ENCODE peak calls at places on chromosomes 13 and 19, in five cellular contexts. One of them, this sample, is unnamed.

GRCh38 chr13:75637101-75637774 is 1.1 kb downstream of the LMO7 start:
- DNase-seq in PC-3: no peak
- DNase-seq in foreskin fibroblast: peak
- DNase-seq in coronary artery: no peak
- DNase-seq in RWPE2: no peak
- DNase-seq in this sample: peak

GRCh38 chr19:18429717-18430416 is 8.1 kb downstream of the ISYNA1 start:
- DNase-seq in foreskin fibroblast: no peak
- DNase-seq in coronary artery: no peak
- DNase-seq in PC-3: no peak
- DNase-seq in RWPE2: no peak
- DNase-seq in this sample: no peak

GRCh38 chr13:28324181-28324789 is 170.6 kb downstream of the FLT1 start:
- DNase-seq in foreskin fibroblast: peak
- DNase-seq in RWPE2: no peak
- DNase-seq in PC-3: peak
- DNase-seq in coronary artery: no peak
- DNase-seq in this sample: peak

GRCh38 chr13:40271931-40272775 is 394.3 kb downstream of the FOXO1 start:
- DNase-seq in coronary artery: peak
- DNase-seq in RWPE2: no peak
- DNase-seq in PC-3: peak
- DNase-seq in foreskin fibroblast: peak
- DNase-seq in this sample: no peak

GRCh38 chr13:111940892-111941291 is 126.1 kb upstream of the SOX1 start:
- DNase-seq in PC-3: no peak
- DNase-seq in RWPE2: no peak
- DNase-seq in coronary artery: no peak
- DNase-seq in foreskin fibroblast: no peak
- DNase-seq in this sample: no peak

GRCh38 chr13:113106053-113106452 is 462 bp downstream of the F7 start:
- DNase-seq in RWPE2: no peak
- DNase-seq in coronary artery: no peak
- DNase-seq in foreskin fibroblast: no peak
- DNase-seq in PC-3: no peak
- DNase-seq in this sample: no peak

GRCh38 chr13:30676672-30677071 is 58.7 kb upstream of the ALOX5AP start:
- DNase-seq in coronary artery: no peak
- DNase-seq in PC-3: peak
- DNase-seq in RWPE2: no peak
- DNase-seq in foreskin fibroblast: peak
- DNase-seq in this sample: no peak

GRCh38 chr19:33868076-33868735 is 71.5 kb downstream of the KCTD15 start:
- DNase-seq in coronary artery: no peak
- DNase-seq in RWPE2: no peak
- DNase-seq in PC-3: no peak
- DNase-seq in foreskin fibroblast: peak
- DNase-seq in this sample: no peak

GRCh38 chr13:88592105-88592504 is 920.9 kb downstream of the SLITRK5 start:
- DNase-seq in RWPE2: no peak
- DNase-seq in coronary artery: no peak
- DNase-seq in PC-3: no peak
- DNase-seq in foreskin fibroblast: no peak
- DNase-seq in this sample: no peak

GRCh38 chr19:43524922-43525835 is 1.8 kb downstream of the ETHE1 start:
- DNase-seq in RWPE2: peak
- DNase-seq in PC-3: peak
- DNase-seq in coronary artery: peak
- DNase-seq in foreskin fibroblast: peak
- DNase-seq in this sample: peak

GRCh38 chr13:27638521-27638920 is 16.8 kb downstream of the POLR1D start:
- DNase-seq in coronary artery: no peak
- DNase-seq in foreskin fibroblast: peak
- DNase-seq in PC-3: no peak
- DNase-seq in RWPE2: no peak
- DNase-seq in this sample: no peak

GRCh38 chr19:58560007-58560887 is 1.8 kb upstream of the UBE2M start:
- DNase-seq in PC-3: no peak
- DNase-seq in coronary artery: no peak
- DNase-seq in RWPE2: no peak
- DNase-seq in foreskin fibroblast: no peak
- DNase-seq in this sample: no peak

GRCh38 chr19:16327911-16328823 is 3.5 kb downstream of the KLF2 start:
- DNase-seq in PC-3: no peak
- DNase-seq in RWPE2: no peak
- DNase-seq in coronary artery: peak
- DNase-seq in foreskin fibroblast: peak
- DNase-seq in this sample: peak

GRCh38 chr13:101390461-101390860 is 25.8 kb downstream of the NALCN start:
- DNase-seq in PC-3: no peak
- DNase-seq in RWPE2: no peak
- DNase-seq in foreskin fibroblast: peak
- DNase-seq in coronary artery: no peak
- DNase-seq in this sample: no peak

GRCh38 chr13:46160474-46161066 is 21.4 kb downstream of the LCP1 start:
- DNase-seq in PC-3: peak
- DNase-seq in foreskin fibroblast: peak
- DNase-seq in coronary artery: no peak
- DNase-seq in RWPE2: no peak
- DNase-seq in this sample: peak

GRCh38 chr13:93689333-93689732 is 462.7 kb downstream of the GPC6 start:
- DNase-seq in PC-3: peak
- DNase-seq in coronary artery: no peak
- DNase-seq in RWPE2: no peak
- DNase-seq in foreskin fibroblast: peak
- DNase-seq in this sample: no peak

GRCh38 chr13:72805663-72806341 is 23.9 kb downstream of the PIBF1 start:
- DNase-seq in foreskin fibroblast: no peak
- DNase-seq in RWPE2: no peak
- DNase-seq in PC-3: no peak
- DNase-seq in coronary artery: no peak
- DNase-seq in this sample: no peak

GRCh38 chr13:37429976-37430375 is 168.6 kb downstream of the POSTN start:
- DNase-seq in RWPE2: no peak
- DNase-seq in coronary artery: no peak
- DNase-seq in PC-3: no peak
- DNase-seq in foreskin fibroblast: peak
- DNase-seq in this sample: no peak

GRCh38 chr19:38417544-38418506 is 8.2 kb downstream of the RASGRP4 start:
- DNase-seq in coronary artery: no peak
- DNase-seq in PC-3: peak
- DNase-seq in foreskin fibroblast: peak
- DNase-seq in RWPE2: no peak
- DNase-seq in this sample: peak
- TF ChIP-seq CTCF in coronary artery: no peak
- TF ChIP-seq CTCF in PC-3: no peak
- TF ChIP-seq CTCF in foreskin fibroblast: no peak
- TF ChIP-seq CTCF in RWPE2: no peak
- TF ChIP-seq CTCF in this sample: no peak

GRCh38 chr19:2540646-2541454 is 64.9 kb downstream of the GADD45B start:
- DNase-seq in PC-3: peak
- DNase-seq in coronary artery: peak
- DNase-seq in foreskin fibroblast: peak
- DNase-seq in RWPE2: peak
- DNase-seq in this sample: no peak
- TF ChIP-seq CTCF in PC-3: no peak
- TF ChIP-seq CTCF in coronary artery: no peak
- TF ChIP-seq CTCF in foreskin fibroblast: no peak
- TF ChIP-seq CTCF in RWPE2: peak
- TF ChIP-seq CTCF in this sample: no peak

DNA sequence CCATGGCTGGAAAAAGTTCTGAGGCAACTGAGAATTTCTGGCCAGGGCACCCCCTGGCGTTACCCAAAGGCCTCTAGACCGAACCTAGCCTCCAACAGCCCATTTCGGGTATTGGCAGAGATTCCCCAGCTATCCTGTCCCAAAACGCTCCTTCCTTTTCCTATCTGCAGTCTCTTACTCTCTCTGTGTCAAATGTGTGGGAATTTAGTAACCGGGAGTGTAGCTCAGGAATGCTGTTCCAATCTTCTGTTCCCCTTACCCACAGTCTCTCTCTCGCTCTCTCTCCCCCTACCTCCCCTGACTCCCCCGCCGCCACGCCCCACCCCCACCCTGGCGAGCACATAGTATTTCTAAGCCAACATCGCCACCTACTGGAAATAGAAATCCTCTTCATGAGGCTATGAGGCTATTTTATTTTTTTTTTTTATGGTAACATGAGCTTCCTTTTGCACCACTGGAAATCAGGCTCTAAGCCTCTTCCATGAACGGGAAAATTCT is 27.0 kb downstream of the OXGR1 start:
- DNase-seq in coronary artery: no peak
- DNase-seq in foreskin fibroblast: no peak
- DNase-seq in PC-3: peak
- DNase-seq in RWPE2: no peak
- DNase-seq in this sample: no peak
- TF ChIP-seq CTCF in coronary artery: no peak
- TF ChIP-seq CTCF in foreskin fibroblast: no peak
- TF ChIP-seq CTCF in PC-3: no peak
- TF ChIP-seq CTCF in RWPE2: no peak
- TF ChIP-seq CTCF in this sample: no peak

DNA sequence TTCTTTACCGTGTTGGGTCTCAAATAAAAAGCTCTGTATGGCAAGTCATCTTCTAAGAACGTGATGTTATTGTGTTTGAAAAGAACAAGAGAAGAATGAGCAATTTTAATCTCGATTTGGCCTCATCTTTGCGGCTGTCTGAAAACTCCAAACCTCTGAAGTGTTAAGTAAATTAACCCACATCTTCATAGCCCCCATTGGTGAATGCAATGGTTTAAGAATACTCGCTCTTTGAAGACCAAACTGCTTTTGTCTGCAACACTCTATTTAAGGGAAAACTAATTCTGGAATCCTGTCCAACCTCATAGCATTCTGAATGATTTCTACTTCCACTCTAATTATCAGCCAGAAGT is 56.9 kb upstream of the SCEL start:
- DNase-seq in coronary artery: no peak
- DNase-seq in PC-3: no peak
- DNase-seq in RWPE2: no peak
- DNase-seq in foreskin fibroblast: no peak
- DNase-seq in this sample: no peak
- TF ChIP-seq CTCF in coronary artery: peak
- TF ChIP-seq CTCF in PC-3: no peak
- TF ChIP-seq CTCF in RWPE2: peak
- TF ChIP-seq CTCF in foreskin fibroblast: no peak
- TF ChIP-seq CTCF in this sample: no peak

DNA sequence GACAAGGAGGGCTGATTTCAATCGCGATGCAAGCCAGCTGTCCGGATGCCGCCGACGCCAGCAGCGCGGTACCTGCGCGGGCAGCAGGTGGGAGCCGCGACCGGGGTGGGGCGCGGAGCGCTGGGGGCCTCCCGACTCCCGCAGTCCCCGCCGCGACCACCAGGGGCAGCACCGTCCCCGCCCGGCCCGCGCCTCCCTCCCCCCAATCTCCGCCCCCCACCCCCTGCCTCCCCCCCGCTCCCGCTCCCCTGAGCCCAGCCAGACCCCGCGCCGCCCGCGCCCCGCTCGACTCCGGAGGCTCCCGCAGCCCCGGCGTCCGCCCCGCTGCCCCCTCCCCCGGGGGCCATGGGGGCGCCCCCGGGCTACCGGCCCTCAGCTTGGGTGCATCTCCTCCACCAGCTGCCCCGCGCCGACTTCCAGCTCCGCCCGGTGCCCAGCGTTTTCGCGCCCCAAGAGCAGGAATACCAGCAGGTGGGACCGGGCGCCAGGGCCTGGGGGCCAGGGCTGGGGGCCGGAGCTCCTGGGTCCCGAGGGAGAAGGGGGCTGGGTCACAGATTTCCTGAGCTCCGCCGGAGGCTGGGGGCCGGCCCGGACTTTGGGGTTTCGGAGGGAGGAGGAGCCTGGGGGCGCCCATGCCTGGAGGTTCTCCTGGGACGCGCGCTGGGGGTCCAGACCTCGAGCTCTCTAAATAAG is at the start of gene TTYH1:
- DNase-seq in foreskin fibroblast: no peak
- DNase-seq in coronary artery: no peak
- DNase-seq in RWPE2: no peak
- DNase-seq in PC-3: no peak
- DNase-seq in this sample: peak
- TF ChIP-seq CTCF in foreskin fibroblast: no peak
- TF ChIP-seq CTCF in coronary artery: no peak
- TF ChIP-seq CTCF in RWPE2: peak
- TF ChIP-seq CTCF in PC-3: no peak
- TF ChIP-seq CTCF in this sample: peak

GRCh38 chr19:14337510-14337909 is 43.7 kb upstream of the ADGRE5 start:
- DNase-seq in RWPE2: no peak
- DNase-seq in foreskin fibroblast: peak
- DNase-seq in PC-3: peak
- DNase-seq in coronary artery: no peak
- DNase-seq in this sample: no peak

GRCh38 chr19:14328406-14328805 is 52.8 kb upstream of the ADGRE5 start:
- DNase-seq in foreskin fibroblast: no peak
- DNase-seq in RWPE2: no peak
- DNase-seq in coronary artery: no peak
- DNase-seq in PC-3: no peak
- DNase-seq in this sample: no peak

GRCh38 chr19:14333101-14333871 is 48.0 kb upstream of the ADGRE5 start:
- DNase-seq in PC-3: peak
- DNase-seq in RWPE2: no peak
- DNase-seq in coronary artery: no peak
- DNase-seq in foreskin fibroblast: peak
- DNase-seq in this sample: peak
- TF ChIP-seq CTCF in PC-3: no peak
- TF ChIP-seq CTCF in RWPE2: no peak
- TF ChIP-seq CTCF in coronary artery: no peak
- TF ChIP-seq CTCF in foreskin fibroblast: no peak
- TF ChIP-seq CTCF in this sample: no peak

GRCh38 chr13:32650705-32651311 is 64.6 kb downstream of the PDS5B start:
- DNase-seq in RWPE2: no peak
- DNase-seq in coronary artery: no peak
- DNase-seq in PC-3: peak
- DNase-seq in foreskin fibroblast: peak
- DNase-seq in this sample: peak

GRCh38 chr13:32642858-32643257 is 56.6 kb downstream of the PDS5B start:
- DNase-seq in coronary artery: no peak
- DNase-seq in foreskin fibroblast: no peak
- DNase-seq in RWPE2: no peak
- DNase-seq in PC-3: peak
- DNase-seq in this sample: no peak

GRCh38 chr13:32642316-32642715 is 56.1 kb downstream of the PDS5B start:
- DNase-seq in PC-3: no peak
- DNase-seq in coronary artery: no peak
- DNase-seq in RWPE2: no peak
- DNase-seq in foreskin fibroblast: no peak
- DNase-seq in this sample: no peak

GRCh38 chr13:32645854-32646253 is 59.6 kb downstream of the PDS5B start:
- DNase-seq in foreskin fibroblast: no peak
- DNase-seq in coronary artery: no peak
- DNase-seq in RWPE2: no peak
- DNase-seq in PC-3: no peak
- DNase-seq in this sample: no peak

DNA sequence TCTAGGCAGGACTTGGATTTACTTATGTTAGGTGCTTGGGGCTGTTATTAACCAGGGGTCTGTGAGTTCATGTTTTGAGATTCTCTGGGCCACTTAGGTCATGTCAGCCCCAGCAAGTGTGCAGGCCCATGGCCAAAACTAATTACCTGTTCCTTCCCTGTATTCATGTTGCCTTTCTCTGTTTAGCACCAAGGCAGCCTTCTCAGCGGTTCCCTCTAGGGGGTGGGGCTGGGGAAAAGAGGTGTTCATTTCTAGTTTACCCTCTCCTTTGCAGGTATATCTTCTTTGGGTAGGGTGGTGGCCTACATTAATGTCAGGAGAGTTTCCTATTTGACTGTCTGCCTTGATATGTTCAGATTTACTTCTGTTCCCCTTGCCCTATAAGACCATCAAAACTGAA is 61.7 kb downstream of the PDS5B start:
- DNase-seq in foreskin fibroblast: no peak
- DNase-seq in PC-3: no peak
- DNase-seq in coronary artery: no peak
- DNase-seq in RWPE2: no peak
- DNase-seq in this sample: no peak
- TF ChIP-seq CTCF in foreskin fibroblast: no peak
- TF ChIP-seq CTCF in PC-3: no peak
- TF ChIP-seq CTCF in coronary artery: no peak
- TF ChIP-seq CTCF in RWPE2: no peak
- TF ChIP-seq CTCF in this sample: no peak

This sample was measured in GM13977.